ENCODE peak calls at places on chromosomes 1 and 21, in five cellular contexts. One of them, this sample, is unnamed. For H3K27me3, the result is how much of the 10 kb centered on the place peaks cover.

GRCh38 chr1:109923946-109924275 is 13.3 kb downstream of the CSF1 start:
- DNase-seq in HepG2: no peak
- DNase-seq in transverse colon: no peak
- DNase-seq in suprapubic skin: no peak
- DNase-seq in sigmoid colon: no peak
- DNase-seq in this sample: no peak

GRCh38 chr1:225468270-225469020 is 40.6 kb upstream of the LBR start:
- DNase-seq in sigmoid colon: peak
- DNase-seq in transverse colon: no peak
- DNase-seq in HepG2: no peak
- DNase-seq in suprapubic skin: no peak
- DNase-seq in this sample: no peak

GRCh38 chr21:28554660-28555475 is 437.8 kb downstream of the LTN1 start:
- DNase-seq in transverse colon: no peak
- DNase-seq in HepG2: no peak
- DNase-seq in suprapubic skin: no peak
- DNase-seq in sigmoid colon: no peak
- DNase-seq in this sample: no peak

GRCh38 chr1:40539338-40539737 is 7.9 kb downstream of the ZNF684 start:
- DNase-seq in HepG2: no peak
- DNase-seq in suprapubic skin: no peak
- DNase-seq in transverse colon: no peak
- DNase-seq in sigmoid colon: no peak
- DNase-seq in this sample: no peak

GRCh38 chr1:234771642-234772344 is 161.8 kb upstream of the IRF2BP2 start:
- DNase-seq in sigmoid colon: no peak
- DNase-seq in transverse colon: no peak
- DNase-seq in suprapubic skin: peak
- DNase-seq in HepG2: no peak
- DNase-seq in this sample: peak

GRCh38 chr1:206506803-206507394 is 432 bp upstream of the RASSF5 start:
- DNase-seq in HepG2: no peak
- DNase-seq in transverse colon: peak
- DNase-seq in suprapubic skin: no peak
- DNase-seq in sigmoid colon: no peak
- DNase-seq in this sample: peak

GRCh38 chr1:15758537-15758936 is at the start of gene FBLIM1:
- DNase-seq in suprapubic skin: no peak
- DNase-seq in HepG2: no peak
- DNase-seq in sigmoid colon: peak
- DNase-seq in transverse colon: no peak
- DNase-seq in this sample: no peak

GRCh38 chr21:40136571-40136970 is 269.3 kb downstream of the PCP4 start:
- DNase-seq in HepG2: no peak
- DNase-seq in suprapubic skin: no peak
- DNase-seq in sigmoid colon: no peak
- DNase-seq in transverse colon: no peak
- DNase-seq in this sample: no peak

GRCh38 chr1:167774710-167775109 is 52.9 kb downstream of the MPZL1 start:
- DNase-seq in sigmoid colon: no peak
- DNase-seq in HepG2: no peak
- DNase-seq in suprapubic skin: no peak
- DNase-seq in transverse colon: no peak
- DNase-seq in this sample: no peak

GRCh38 chr1:43671193-43671592 is 21.2 kb downstream of the KDM4A start:
- DNase-seq in sigmoid colon: no peak
- DNase-seq in suprapubic skin: no peak
- DNase-seq in transverse colon: no peak
- DNase-seq in HepG2: no peak
- DNase-seq in this sample: no peak

GRCh38 chr1:25854554-25854953 is 4.7 kb downstream of the AUNIP start:
- DNase-seq in transverse colon: no peak
- DNase-seq in suprapubic skin: no peak
- DNase-seq in HepG2: no peak
- DNase-seq in sigmoid colon: no peak
- DNase-seq in this sample: no peak

DNA sequence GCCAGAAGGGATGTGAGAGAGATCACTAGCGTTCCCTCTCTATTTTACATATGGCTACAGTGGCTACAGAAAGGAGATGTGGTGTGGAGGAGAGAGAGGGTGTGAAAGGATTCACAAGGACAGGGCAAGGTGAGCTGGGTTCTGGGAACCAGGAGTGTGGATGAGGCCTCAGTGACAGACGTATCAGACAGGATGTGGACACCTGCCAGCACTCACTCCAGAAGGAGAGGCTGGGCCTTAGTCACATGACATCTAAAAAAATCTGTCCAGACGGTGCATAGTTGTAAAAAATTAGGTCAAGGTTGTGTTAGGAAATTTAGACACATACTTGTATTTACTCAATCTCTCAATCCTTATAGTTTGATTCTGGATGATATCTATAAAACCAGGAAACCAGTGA is 10.6 kb downstream of the TRIM67 start:
- DNase-seq in HepG2: no peak
- DNase-seq in sigmoid colon: no peak
- DNase-seq in suprapubic skin: no peak
- DNase-seq in transverse colon: no peak
- DNase-seq in this sample: no peak
- H3K27me3 ChIP-seq in HepG2: under half
- H3K27me3 ChIP-seq in sigmoid colon: under half
- H3K27me3 ChIP-seq in suprapubic skin: under half
- H3K27me3 ChIP-seq in transverse colon: under half
- H3K27me3 ChIP-seq in this sample: under half

GRCh38 chr1:24415910-24416665 is 486 bp downstream of the NIPAL3 start:
- DNase-seq in transverse colon: no peak
- DNase-seq in sigmoid colon: no peak
- DNase-seq in suprapubic skin: no peak
- DNase-seq in HepG2: no peak
- DNase-seq in this sample: no peak

GRCh38 chr1:24418898-24419628 is 3.5 kb downstream of the NIPAL3 start:
- DNase-seq in HepG2: no peak
- DNase-seq in suprapubic skin: no peak
- DNase-seq in sigmoid colon: no peak
- DNase-seq in transverse colon: peak
- DNase-seq in this sample: peak

GRCh38 chr1:24416666-24417391 is 1.2 kb downstream of the NIPAL3 start:
- DNase-seq in transverse colon: peak
- DNase-seq in HepG2: peak
- DNase-seq in sigmoid colon: no peak
- DNase-seq in suprapubic skin: no peak
- DNase-seq in this sample: no peak

GRCh38 chr1:24415334-24415909 is at the start of gene NIPAL3:
- DNase-seq in transverse colon: peak
- DNase-seq in sigmoid colon: peak
- DNase-seq in suprapubic skin: peak
- DNase-seq in HepG2: peak
- DNase-seq in this sample: peak

GRCh38 chr1:24417681-24418080 is 2.1 kb downstream of the NIPAL3 start:
- DNase-seq in sigmoid colon: no peak
- DNase-seq in suprapubic skin: no peak
- DNase-seq in transverse colon: no peak
- DNase-seq in HepG2: no peak
- DNase-seq in this sample: no peak
- TF ChIP-seq POLR2AphosphoS5 in sigmoid colon: no peak
- TF ChIP-seq POLR2AphosphoS5 in suprapubic skin: no peak
- TF ChIP-seq POLR2AphosphoS5 in transverse colon: no peak
- TF ChIP-seq POLR2AphosphoS5 in HepG2: no peak
- TF ChIP-seq POLR2AphosphoS5 in this sample: no peak

DNA sequence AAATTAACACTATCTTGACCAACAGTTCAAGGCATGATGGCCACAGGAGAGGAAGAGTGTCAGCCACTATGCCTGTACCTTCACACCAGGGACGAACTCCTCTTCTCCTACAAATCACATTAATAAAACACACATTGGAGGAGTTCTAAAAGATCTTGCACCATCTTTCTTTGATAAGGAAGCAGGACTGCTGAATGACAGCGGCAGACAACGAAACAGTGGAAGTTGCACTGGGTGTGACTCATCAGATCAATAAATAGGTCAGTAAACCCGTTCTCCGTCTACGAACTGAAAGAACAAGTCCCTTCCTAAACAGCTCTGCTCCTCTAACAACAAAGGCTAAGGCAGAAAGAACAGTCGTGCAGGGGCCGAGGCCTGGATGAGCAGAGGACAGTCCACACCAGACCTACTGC is 23.1 kb downstream of the UBE2G2 start:
- DNase-seq in HepG2: peak
- DNase-seq in suprapubic skin: no peak
- DNase-seq in transverse colon: no peak
- DNase-seq in sigmoid colon: no peak
- DNase-seq in this sample: no peak
- TF ChIP-seq EP300 in HepG2: no peak
- TF ChIP-seq EP300 in suprapubic skin: no peak
- TF ChIP-seq EP300 in transverse colon: no peak
- TF ChIP-seq EP300 in sigmoid colon: no peak
- TF ChIP-seq EP300 in this sample: no peak

DNA sequence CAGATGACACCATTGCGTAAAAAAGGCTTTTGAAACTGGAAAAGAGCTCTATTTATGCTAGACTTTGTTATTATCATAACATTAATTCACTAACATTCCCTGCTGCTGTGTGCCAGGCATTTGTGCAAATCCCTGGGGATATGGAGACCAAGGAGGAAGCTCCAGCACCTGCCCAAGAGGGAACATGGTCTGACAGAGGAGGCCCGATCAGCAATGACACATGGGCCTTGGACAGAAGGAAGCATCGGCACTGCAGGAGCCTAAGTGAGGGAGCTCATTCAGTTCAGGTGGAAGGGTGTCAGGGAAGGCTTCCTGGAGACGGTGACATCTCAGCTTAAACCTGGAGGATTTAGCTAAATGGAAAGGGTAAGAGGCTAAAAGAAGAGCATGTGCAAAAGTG is 13.9 kb downstream of the CAMK2N1 start:
- DNase-seq in sigmoid colon: no peak
- DNase-seq in transverse colon: no peak
- DNase-seq in HepG2: no peak
- DNase-seq in suprapubic skin: no peak
- DNase-seq in this sample: no peak
- H3K27me3 ChIP-seq in sigmoid colon: under half
- H3K27me3 ChIP-seq in transverse colon: under half
- H3K27me3 ChIP-seq in HepG2: under half
- H3K27me3 ChIP-seq in suprapubic skin: half or more
- H3K27me3 ChIP-seq in this sample: half or more

GRCh38 chr1:59549903-59550302 is 253.0 kb downstream of the FGGY start:
- DNase-seq in suprapubic skin: peak
- DNase-seq in HepG2: peak
- DNase-seq in transverse colon: peak
- DNase-seq in sigmoid colon: peak
- DNase-seq in this sample: no peak
- TF ChIP-seq POLR2AphosphoS5 in suprapubic skin: no peak
- TF ChIP-seq POLR2AphosphoS5 in HepG2: no peak
- TF ChIP-seq POLR2AphosphoS5 in transverse colon: peak
- TF ChIP-seq POLR2AphosphoS5 in sigmoid colon: peak
- TF ChIP-seq POLR2AphosphoS5 in this sample: peak

GRCh38 chr1:246077476-246077875 is 429.6 kb downstream of the SMYD3 start:
- DNase-seq in sigmoid colon: no peak
- DNase-seq in HepG2: no peak
- DNase-seq in suprapubic skin: no peak
- DNase-seq in transverse colon: no peak
- DNase-seq in this sample: no peak
- TF ChIP-seq EP300 in sigmoid colon: no peak
- TF ChIP-seq EP300 in HepG2: no peak
- TF ChIP-seq EP300 in suprapubic skin: no peak
- TF ChIP-seq EP300 in transverse colon: no peak
- TF ChIP-seq EP300 in this sample: no peak

GRCh38 chr1:202233824-202234223 is 40.2 kb downstream of the LGR6 start:
- DNase-seq in suprapubic skin: no peak
- DNase-seq in sigmoid colon: no peak
- DNase-seq in transverse colon: no peak
- DNase-seq in HepG2: no peak
- DNase-seq in this sample: no peak

GRCh38 chr1:202234331-202235002 is 40.9 kb downstream of the LGR6 start:
- DNase-seq in HepG2: peak
- DNase-seq in sigmoid colon: no peak
- DNase-seq in transverse colon: no peak
- DNase-seq in suprapubic skin: no peak
- DNase-seq in this sample: no peak

GRCh38 chr1:202237052-202237451 is 43.5 kb downstream of the LGR6 start:
- DNase-seq in sigmoid colon: peak
- DNase-seq in suprapubic skin: peak
- DNase-seq in HepG2: peak
- DNase-seq in transverse colon: peak
- DNase-seq in this sample: no peak

GRCh38 chr1:202235856-202236837 is 42.5 kb downstream of the LGR6 start:
- DNase-seq in transverse colon: peak
- DNase-seq in sigmoid colon: no peak
- DNase-seq in suprapubic skin: no peak
- DNase-seq in HepG2: peak
- DNase-seq in this sample: peak

GRCh38 chr1:202235003-202235660 is 41.5 kb downstream of the LGR6 start:
- DNase-seq in transverse colon: no peak
- DNase-seq in sigmoid colon: no peak
- DNase-seq in HepG2: no peak
- DNase-seq in suprapubic skin: no peak
- DNase-seq in this sample: no peak
- H3K27me3 ChIP-seq in transverse colon: under half
- H3K27me3 ChIP-seq in sigmoid colon: under half
- H3K27me3 ChIP-seq in HepG2: under half
- H3K27me3 ChIP-seq in suprapubic skin: under half
- H3K27me3 ChIP-seq in this sample: under half

DNA sequence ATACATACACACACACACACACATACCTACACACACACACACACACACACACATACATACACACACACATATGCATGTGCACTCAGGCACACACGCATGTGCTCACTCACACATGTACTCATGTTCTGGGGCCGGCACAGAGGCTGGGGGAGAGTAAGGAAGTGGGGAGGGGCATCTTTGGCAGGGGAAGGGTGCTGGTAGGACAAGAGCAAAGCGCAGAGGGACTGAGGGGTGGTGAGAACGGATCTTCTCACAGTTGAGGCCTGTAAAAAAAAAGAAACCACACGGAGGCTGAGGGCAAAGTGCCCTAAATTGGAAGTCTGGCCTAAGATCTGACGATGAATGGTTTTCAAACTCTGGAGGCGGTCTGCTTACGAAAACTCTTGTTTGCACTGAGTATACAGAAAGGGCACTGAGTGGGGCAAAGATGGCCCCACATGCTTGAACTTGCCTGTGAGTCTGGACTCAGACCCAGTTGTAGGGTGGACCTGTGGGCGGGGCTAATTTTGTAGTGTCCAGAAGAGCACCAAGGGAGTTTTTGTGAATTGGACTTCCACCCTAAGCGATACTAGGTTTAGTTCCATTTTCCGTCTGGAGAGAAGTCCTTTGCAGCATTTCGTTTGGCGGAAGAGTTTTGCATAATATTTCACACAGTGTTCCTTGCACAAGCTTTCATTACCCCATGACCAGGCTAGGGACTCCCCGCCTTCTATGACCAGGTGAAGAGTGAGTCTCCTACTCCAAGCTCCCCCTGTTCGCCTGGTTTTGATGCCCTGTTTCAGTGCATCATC is 79.3 kb upstream of the LYST start:
- DNase-seq in transverse colon: no peak
- DNase-seq in HepG2: peak
- DNase-seq in suprapubic skin: no peak
- DNase-seq in sigmoid colon: peak
- DNase-seq in this sample: no peak
- TF ChIP-seq POLR2AphosphoS5 in transverse colon: no peak
- TF ChIP-seq POLR2AphosphoS5 in HepG2: no peak
- TF ChIP-seq POLR2AphosphoS5 in suprapubic skin: no peak
- TF ChIP-seq POLR2AphosphoS5 in sigmoid colon: no peak
- TF ChIP-seq POLR2AphosphoS5 in this sample: no peak

This sample was measured in stomach.